ENCODE peak calls at places on chromosome 17, in eight cellular contexts. C is mucosa of descending colon, B is fibroblast of mammary gland, D is K562, O is HCT116, X is cardiac muscle cell, Y is dorsolateral prefrontal cortex, I is body of pancreas. Z is an unnamed sample.

GRCh38 chr17:57016764-57017116 is 38.8 kb downstream of the SCPEP1 start:
- DNase-seq in I (no peak), B (peak), D (no peak), C (no peak), Y (no peak), O (no peak), X (no peak), Z (no peak)

GRCh38 chr17:31269597-31269996 is 27.4 kb downstream of the OMG start:
- DNase-seq in B (peak), Y (no peak), D (no peak), C (no peak), I (peak), O (peak), X (peak), Z (peak)

GRCh38 chr17:29344201-29344856 is 45.8 kb upstream of the TAOK1 start:
- DNase-seq in X (no peak), D (no peak), Y (no peak), B (no peak), C (no peak), O (no peak), I (no peak), Z (no peak)

GRCh38 chr17:47170710-47171109 is 18.4 kb downstream of the CDC27 start:
- DNase-seq in X (no peak), O (no peak), I (no peak), C (no peak), D (no peak), B (no peak), Y (no peak), Z (no peak)

GRCh38 chr17:56995776-56996175 is 17.8 kb downstream of the SCPEP1 start:
- DNase-seq in X (peak), I (no peak), D (no peak), O (no peak), Y (no peak), B (no peak), C (no peak), Z (no peak)

GRCh38 chr17:43940630-43941029 is 1.6 kb downstream of the PPY start:
- DNase-seq in Y (no peak), I (no peak), C (no peak), O (peak), B (no peak), D (peak), X (peak), Z (no peak)

GRCh38 chr17:74840989-74841666 is 18.6 kb downstream of the GRIN2C start:
- DNase-seq in X (peak), Y (peak), B (peak), I (no peak), D (peak), O (no peak), C (no peak), Z (no peak)

GRCh38 chr17:5640726-5641125 is 56.4 kb upstream of the NLRP1 start:
- DNase-seq in Y (no peak), O (no peak), I (no peak), X (no peak), B (no peak), D (no peak), C (no peak), Z (no peak)

GRCh38 chr17:82316651-82317393 is 586 bp downstream of the CD7 start:
- DNase-seq in B (no peak), C (no peak), D (no peak), O (no peak), X (no peak), I (no peak), Y (no peak), Z (no peak)

GRCh38 chr17:55433629-55434422 is 12.2 kb upstream of the MMD start:
- DNase-seq in B (peak), Y (no peak), X (peak), D (no peak), O (no peak), C (no peak), I (peak), Z (no peak)

GRCh38 chr17:82984751-82985435 is 94.5 kb upstream of the METRNL start:
- DNase-seq in Y (no peak), X (no peak), O (no peak), I (no peak), D (no peak), B (no peak), C (no peak), Z (no peak)

GRCh38 chr17:42459983-42460300 is 1.3 kb downstream of the ATP6V0A1 start:
- DNase-seq in X (peak), I (no peak), C (no peak), O (no peak), B (peak), Y (no peak), D (peak), Z (no peak)

GRCh38 chr17:74217036-74217725 is 3.8 kb downstream of the TTYH2 start:
- DNase-seq in X (no peak), I (no peak), O (no peak), Y (no peak), C (no peak), B (no peak), D (no peak), Z (no peak)

GRCh38 chr17:76492989-76493501 is 8.2 kb downstream of the RHBDF2 start:
- DNase-seq in O (no peak), C (peak), D (no peak), I (no peak), B (peak), Y (no peak), X (peak), Z (peak)

GRCh38 chr17:57622886-57623433 is 122.1 kb downstream of the CCDC182 start:
- DNase-seq in O (no peak), Y (no peak), C (no peak), X (peak), I (no peak), D (no peak), B (peak), Z (no peak)

GRCh38 chr17:61285483-61286320 is 113.9 kb upstream of the TBX2 start:
- DNase-seq in Y (no peak), C (no peak), B (peak), D (no peak), O (no peak), X (peak), I (no peak), Z (no peak)

GRCh38 chr17:64661731-64661980 is 451 bp downstream of the SMURF2 start:
- DNase-seq in D (no peak), X (no peak), Y (no peak), B (no peak), O (no peak), C (no peak), I (no peak), Z (no peak)

GRCh38 chr17:76102944-76103273 is 678 bp downstream of the EXOC7 start:
- DNase-seq in Y (no peak), O (no peak), X (no peak), B (no peak), I (no peak), C (no peak), D (no peak), Z (no peak)

GRCh38 chr17:39380144-39380543 is 21.3 kb downstream of the FBXL20 start:
- DNase-seq in X (no peak), B (no peak), D (no peak), Y (no peak), I (no peak), O (no peak), C (no peak), Z (no peak)

GRCh38 chr17:48240122-48240521 is 132.6 kb downstream of the SNX11 start:
- DNase-seq in Y (no peak), D (no peak), O (no peak), I (no peak), B (no peak), X (peak), C (no peak), Z (no peak)

GRCh38 chr17:688100-688989 is 26.3 kb downstream of the VPS53 start:
- DNase-seq in I (no peak), D (no peak), B (peak), Y (no peak), X (peak), C (peak), O (no peak), Z (no peak)

GRCh38 chr17:65814418-65814817 is 253.0 kb upstream of the AXIN2 start:
- DNase-seq in C (no peak), X (no peak), B (no peak), Y (no peak), D (no peak), I (no peak), O (no peak), Z (no peak)

GRCh38 chr17:57927048-57927723 is 28.0 kb downstream of the CUEDC1 start:
- DNase-seq in I (peak), O (no peak), Y (peak), B (peak), D (no peak), C (no peak), X (peak), Z (peak)

GRCh38 chr17:66747561-66748275 is 87.2 kb upstream of the CACNG5 start:
- DNase-seq in B (peak), X (peak), I (no peak), D (no peak), Y (no peak), O (no peak), C (no peak), Z (no peak)

GRCh38 chr17:36939944-36940312 is 2.7 kb downstream of the LHX1 start:
- DNase-seq in B (no peak), I (no peak), O (no peak), C (no peak), D (no peak), X (no peak), Y (no peak), Z (no peak)
- H3K4me3 ChIP-seq in B (no peak), I (no peak), O (no peak), C (no peak), D (no peak), X (peak), Y (no peak), Z (no peak)

GRCh38 chr17:7575959-7576358 is 3.5 kb upstream of the CD68 start:
- DNase-seq in B (no peak), O (no peak), I (no peak), X (no peak), C (no peak), Y (no peak), D (no peak), Z (no peak)
- H3K4me3 ChIP-seq in B (no peak), O (no peak), I (no peak), X (no peak), C (no peak), Y (no peak), D (no peak), Z (no peak)

GRCh38 chr17:17051791-17052461 is 9.7 kb downstream of the MPRIP start:
- DNase-seq in X (no peak), B (peak), I (peak), Y (peak), C (peak), O (no peak), D (no peak), Z (peak)

GRCh38 chr17:17050346-17051345 is 8.4 kb downstream of the MPRIP start:
- DNase-seq in X (no peak), I (no peak), C (no peak), B (no peak), O (no peak), D (no peak), Y (peak), Z (no peak)

GRCh38 chr17:17052462-17053221 is 10.4 kb downstream of the MPRIP start:
- DNase-seq in B (no peak), D (no peak), I (no peak), Y (no peak), X (no peak), O (no peak), C (peak), Z (peak)

GRCh38 chr17:17053446-17054379 is 11.5 kb downstream of the MPRIP start:
- DNase-seq in D (no peak), B (no peak), Y (peak), C (no peak), O (no peak), I (no peak), X (no peak), Z (peak)

GRCh38 chr17:17051380-17051779 is 9.1 kb downstream of the MPRIP start:
- DNase-seq in O (no peak), I (no peak), D (no peak), B (no peak), X (no peak), Y (no peak), C (no peak), Z (peak)
- H3K4me3 ChIP-seq in O (no peak), I (no peak), D (no peak), B (no peak), X (no peak), Y (no peak), C (no peak), Z (no peak)

DNA sequence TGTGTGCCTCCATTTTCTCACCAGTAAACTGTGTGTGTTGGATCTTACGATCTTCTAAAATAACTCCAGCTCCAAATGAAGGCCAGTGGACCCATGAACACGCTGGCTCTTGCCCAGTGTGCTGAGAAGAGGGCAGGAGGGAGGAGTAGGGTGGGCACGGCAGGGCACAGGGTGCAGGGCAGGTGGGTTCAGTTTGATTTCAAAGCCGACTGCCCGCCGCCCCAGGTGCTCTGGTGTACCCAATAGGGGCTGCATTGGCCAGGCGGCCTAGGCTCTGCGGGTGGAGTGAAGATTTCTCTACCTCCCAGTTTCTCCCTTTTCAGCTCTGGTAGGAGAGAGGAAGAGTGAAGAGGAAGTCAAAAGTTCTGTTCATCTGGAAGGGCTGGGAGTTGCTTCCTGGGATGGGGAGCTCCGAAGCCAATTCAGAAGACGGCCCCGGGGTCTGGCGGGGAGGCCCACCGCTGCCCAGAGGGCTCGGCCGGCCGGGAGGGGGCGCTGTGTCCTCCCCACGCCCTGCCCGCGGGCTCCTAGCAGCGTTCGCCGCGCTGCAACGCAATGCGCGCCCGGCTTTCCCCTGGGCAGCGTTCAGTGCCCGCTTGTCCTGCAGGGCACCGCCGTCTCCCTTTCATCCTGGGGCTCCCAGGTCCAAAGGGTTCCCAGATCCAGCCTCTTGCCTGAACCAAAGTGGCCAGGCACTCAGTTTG is 1.1 kb upstream of the CRHR1 start:
- DNase-seq in Y (no peak), X (peak), B (no peak), I (no peak), O (no peak), D (peak), C (no peak), Z (no peak)
- H3K4me3 ChIP-seq in Y (peak), X (peak), B (no peak), I (no peak), O (no peak), D (no peak), C (no peak), Z (peak)

GRCh38 chr17:50165466-50165865 is 339 bp upstream of the SGCA start:
- DNase-seq in O (no peak), D (no peak), C (no peak), B (no peak), I (no peak), Y (no peak), X (no peak), Z (no peak)

GRCh38 chr17:50165867-50166517 is at the start of gene SGCA:
- DNase-seq in D (no peak), O (no peak), B (no peak), Y (no peak), C (no peak), I (no peak), X (no peak), Z (peak)

GRCh38 chr17:50164697-50164988 is 1.2 kb upstream of the SGCA start:
- DNase-seq in D (no peak), Y (no peak), I (no peak), X (no peak), B (no peak), C (no peak), O (no peak), Z (no peak)

GRCh38 chr17:50163846-50164696 is 1.7 kb upstream of the SGCA start:
- DNase-seq in X (no peak), O (no peak), Y (no peak), B (no peak), I (no peak), C (peak), D (no peak), Z (peak)

DNA sequence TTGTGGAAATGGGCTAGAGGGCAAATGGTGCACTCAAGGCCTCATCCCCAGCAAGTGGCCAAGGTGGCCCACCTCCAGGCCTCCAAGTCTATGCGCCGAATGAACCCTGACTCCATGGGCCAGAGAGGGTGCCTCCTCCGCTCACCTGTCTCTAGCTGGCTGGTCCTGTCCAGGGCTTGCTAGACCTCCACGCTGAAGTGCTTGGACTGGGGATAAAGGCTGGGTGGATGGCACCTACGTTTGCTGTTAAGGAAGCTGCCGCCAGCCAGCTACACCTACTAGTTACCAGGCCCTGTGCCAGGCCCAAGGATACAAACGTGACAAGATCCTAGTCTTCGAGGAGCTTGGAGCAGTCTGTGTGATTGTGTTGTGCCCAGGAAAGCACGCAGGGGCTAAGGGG is 739 bp upstream of the SGCA start:
- DNase-seq in B (no peak), O (no peak), D (no peak), X (no peak), I (no peak), Y (no peak), C (peak), Z (no peak)
- H3K4me3 ChIP-seq in B (no peak), O (no peak), D (no peak), X (no peak), I (no peak), Y (no peak), C (no peak), Z (no peak)

GRCh38 chr17:40522961-40523310 is 21.5 kb upstream of the TNS4 start:
- DNase-seq in O (no peak), C (no peak), X (no peak), Y (no peak), B (no peak), D (no peak), I (no peak), Z (no peak)
- H3K4me3 ChIP-seq in O (no peak), C (no peak), X (no peak), Y (no peak), B (no peak), D (no peak), I (no peak), Z (no peak)

GRCh38 chr17:78133179-78133951 is 2.8 kb downstream of the TMC8 start:
- DNase-seq in C (no peak), X (no peak), O (no peak), Y (no peak), B (no peak), D (no peak), I (no peak), Z (no peak)

GRCh38 chr17:78131172-78132085 is 858 bp downstream of the TMC8 start:
- DNase-seq in O (no peak), X (no peak), C (peak), D (no peak), Y (peak), I (no peak), B (no peak), Z (no peak)

GRCh38 chr17:78132086-78132676 is 1.6 kb downstream of the TMC8 start:
- DNase-seq in C (peak), D (no peak), O (no peak), Y (no peak), I (peak), X (no peak), B (no peak), Z (no peak)

GRCh38 chr17:78133971-78134898 is 3.7 kb downstream of the TMC8 start:
- DNase-seq in C (peak), B (peak), I (peak), Y (peak), X (peak), O (peak), D (peak), Z (peak)

GRCh38 chr17:78132767-78133178 is 2.2 kb downstream of the TMC8 start:
- DNase-seq in D (no peak), Y (no peak), B (no peak), C (no peak), I (peak), X (no peak), O (no peak), Z (no peak)
- H3K4me3 ChIP-seq in D (no peak), Y (no peak), B (no peak), C (no peak), I (no peak), X (no peak), O (peak), Z (no peak)

GRCh38 chr17:8443756-8444155 is 8.1 kb downstream of the NDEL1 start:
- DNase-seq in Y (peak), I (no peak), D (no peak), B (no peak), C (no peak), O (no peak), X (no peak), Z (no peak)
- H3K4me3 ChIP-seq in Y (no peak), I (no peak), D (no peak), B (no peak), C (no peak), O (no peak), X (no peak), Z (no peak)

GRCh38 chr17:51707216-51707615 is 446.9 kb downstream of the UTP18 start:
- DNase-seq in Y (no peak), X (no peak), C (no peak), D (no peak), B (no peak), O (no peak), I (no peak), Z (no peak)
- H3K4me3 ChIP-seq in Y (no peak), X (no peak), C (no peak), D (no peak), B (no peak), O (no peak), I (no peak), Z (no peak)

GRCh38 chr17:2090804-2091534 is 36.1 kb downstream of the HIC1 start:
- DNase-seq in I (peak), D (no peak), C (peak), X (peak), B (peak), O (no peak), Y (no peak), Z (peak)

GRCh38 chr17:2086306-2086705 is 31.4 kb downstream of the HIC1 start:
- DNase-seq in C (no peak), D (no peak), Y (no peak), X (no peak), O (no peak), I (no peak), B (no peak), Z (no peak)

GRCh38 chr17:2090210-2090641 is 35.3 kb downstream of the HIC1 start:
- DNase-seq in X (no peak), Y (no peak), C (no peak), I (no peak), B (no peak), O (no peak), D (no peak), Z (no peak)

GRCh38 chr17:2087597-2088211 is 32.8 kb downstream of the HIC1 start:
- DNase-seq in Y (peak), X (peak), B (peak), D (peak), O (no peak), I (no peak), C (no peak), Z (no peak)

GRCh38 chr17:2089021-2089422 is 34.1 kb downstream of the HIC1 start:
- DNase-seq in I (no peak), C (no peak), Y (no peak), D (peak), X (peak), O (no peak), B (peak), Z (no peak)
- H3K4me3 ChIP-seq in I (no peak), C (no peak), Y (peak), D (no peak), X (no peak), O (no peak), B (peak), Z (no peak)